ENCODE peak calls at places on chromosomes 1 and 21, in nine cellular contexts. One of them, this sample, is unnamed.

GRCh38 chr1:9352364-9353140 is 59.9 kb downstream of the SPSB1 start:
- DNase-seq in fibroblast of mammary gland: no peak
- DNase-seq in transverse colon: no peak
- DNase-seq in epithelial cell of proximal tubule: no peak
- DNase-seq in GM12865: no peak
- DNase-seq in choroid plexus epithelial cell: no peak
- DNase-seq in neural progenitor cell: peak
- DNase-seq in AG09309: no peak
- DNase-seq in Peyer's patch: no peak
- DNase-seq in this sample: no peak

GRCh38 chr1:39178541-39179431 is 25.7 kb upstream of the MACF1 start:
- DNase-seq in fibroblast of mammary gland: no peak
- DNase-seq in transverse colon: no peak
- DNase-seq in epithelial cell of proximal tubule: peak
- DNase-seq in GM12865: no peak
- DNase-seq in choroid plexus epithelial cell: peak
- DNase-seq in neural progenitor cell: peak
- DNase-seq in AG09309: no peak
- DNase-seq in Peyer's patch: no peak
- DNase-seq in this sample: no peak

GRCh38 chr1:25246600-25247023 is 642 bp downstream of the RSRP1 start:
- DNase-seq in fibroblast of mammary gland: no peak
- DNase-seq in transverse colon: peak
- DNase-seq in epithelial cell of proximal tubule: no peak
- DNase-seq in GM12865: peak
- DNase-seq in choroid plexus epithelial cell: peak
- DNase-seq in neural progenitor cell: peak
- DNase-seq in AG09309: no peak
- DNase-seq in Peyer's patch: no peak
- DNase-seq in this sample: no peak

GRCh38 chr1:71343686-71344416 is 263.0 kb upstream of the ZRANB2 start:
- DNase-seq in fibroblast of mammary gland: no peak
- DNase-seq in transverse colon: no peak
- DNase-seq in epithelial cell of proximal tubule: no peak
- DNase-seq in GM12865: no peak
- DNase-seq in choroid plexus epithelial cell: no peak
- DNase-seq in neural progenitor cell: no peak
- DNase-seq in AG09309: no peak
- DNase-seq in Peyer's patch: no peak
- DNase-seq in this sample: no peak

GRCh38 chr1:226678701-226679100 is 60.4 kb downstream of the ITPKB start:
- DNase-seq in fibroblast of mammary gland: no peak
- DNase-seq in transverse colon: no peak
- DNase-seq in epithelial cell of proximal tubule: no peak
- DNase-seq in GM12865: no peak
- DNase-seq in choroid plexus epithelial cell: no peak
- DNase-seq in neural progenitor cell: no peak
- DNase-seq in AG09309: no peak
- DNase-seq in Peyer's patch: peak
- DNase-seq in this sample: no peak

GRCh38 chr1:236128646-236129178 is 13.6 kb upstream of the GPR137B start:
- DNase-seq in fibroblast of mammary gland: no peak
- DNase-seq in transverse colon: no peak
- DNase-seq in epithelial cell of proximal tubule: no peak
- DNase-seq in GM12865: no peak
- DNase-seq in choroid plexus epithelial cell: peak
- DNase-seq in neural progenitor cell: no peak
- DNase-seq in AG09309: no peak
- DNase-seq in Peyer's patch: no peak
- DNase-seq in this sample: no peak

GRCh38 chr1:41423511-41424191 is 60.8 kb downstream of the EDN2 start:
- DNase-seq in fibroblast of mammary gland: no peak
- DNase-seq in transverse colon: peak
- DNase-seq in epithelial cell of proximal tubule: no peak
- DNase-seq in GM12865: no peak
- DNase-seq in choroid plexus epithelial cell: no peak
- DNase-seq in neural progenitor cell: peak
- DNase-seq in AG09309: no peak
- DNase-seq in Peyer's patch: no peak
- DNase-seq in this sample: no peak

GRCh38 chr1:117812868-117813511 is 116.4 kb downstream of the GDAP2 start:
- DNase-seq in fibroblast of mammary gland: peak
- DNase-seq in transverse colon: no peak
- DNase-seq in epithelial cell of proximal tubule: no peak
- DNase-seq in GM12865: no peak
- DNase-seq in choroid plexus epithelial cell: peak
- DNase-seq in neural progenitor cell: no peak
- DNase-seq in AG09309: no peak
- DNase-seq in Peyer's patch: no peak
- DNase-seq in this sample: no peak

GRCh38 chr1:113934511-113935055 is 5.5 kb downstream of the HIPK1 start:
- DNase-seq in fibroblast of mammary gland: no peak
- DNase-seq in transverse colon: no peak
- DNase-seq in epithelial cell of proximal tubule: no peak
- DNase-seq in GM12865: no peak
- DNase-seq in choroid plexus epithelial cell: no peak
- DNase-seq in neural progenitor cell: no peak
- DNase-seq in AG09309: no peak
- DNase-seq in Peyer's patch: no peak
- DNase-seq in this sample: no peak

GRCh38 chr1:108012553-108012952 is 47.6 kb upstream of the VAV3 start:
- DNase-seq in fibroblast of mammary gland: no peak
- DNase-seq in transverse colon: no peak
- DNase-seq in epithelial cell of proximal tubule: no peak
- DNase-seq in GM12865: no peak
- DNase-seq in choroid plexus epithelial cell: no peak
- DNase-seq in neural progenitor cell: no peak
- DNase-seq in AG09309: no peak
- DNase-seq in Peyer's patch: no peak
- DNase-seq in this sample: no peak

GRCh38 chr1:40798366-40799310 is 15.1 kb downstream of the KCNQ4 start:
- DNase-seq in fibroblast of mammary gland: no peak
- DNase-seq in transverse colon: no peak
- DNase-seq in epithelial cell of proximal tubule: no peak
- DNase-seq in GM12865: no peak
- DNase-seq in choroid plexus epithelial cell: no peak
- DNase-seq in neural progenitor cell: no peak
- DNase-seq in AG09309: no peak
- DNase-seq in Peyer's patch: no peak
- DNase-seq in this sample: no peak

GRCh38 chr1:28663871-28664470 is 4.6 kb upstream of the GMEB1 start:
- DNase-seq in fibroblast of mammary gland: no peak
- DNase-seq in transverse colon: no peak
- DNase-seq in epithelial cell of proximal tubule: no peak
- DNase-seq in GM12865: no peak
- DNase-seq in choroid plexus epithelial cell: no peak
- DNase-seq in neural progenitor cell: no peak
- DNase-seq in AG09309: no peak
- DNase-seq in Peyer's patch: no peak
- DNase-seq in this sample: no peak

GRCh38 chr1:61042679-61043009 is 39.7 kb upstream of the NFIA start:
- DNase-seq in fibroblast of mammary gland: no peak
- DNase-seq in transverse colon: no peak
- DNase-seq in epithelial cell of proximal tubule: no peak
- DNase-seq in GM12865: no peak
- DNase-seq in choroid plexus epithelial cell: no peak
- DNase-seq in neural progenitor cell: no peak
- DNase-seq in AG09309: no peak
- DNase-seq in Peyer's patch: no peak
- DNase-seq in this sample: no peak

DNA sequence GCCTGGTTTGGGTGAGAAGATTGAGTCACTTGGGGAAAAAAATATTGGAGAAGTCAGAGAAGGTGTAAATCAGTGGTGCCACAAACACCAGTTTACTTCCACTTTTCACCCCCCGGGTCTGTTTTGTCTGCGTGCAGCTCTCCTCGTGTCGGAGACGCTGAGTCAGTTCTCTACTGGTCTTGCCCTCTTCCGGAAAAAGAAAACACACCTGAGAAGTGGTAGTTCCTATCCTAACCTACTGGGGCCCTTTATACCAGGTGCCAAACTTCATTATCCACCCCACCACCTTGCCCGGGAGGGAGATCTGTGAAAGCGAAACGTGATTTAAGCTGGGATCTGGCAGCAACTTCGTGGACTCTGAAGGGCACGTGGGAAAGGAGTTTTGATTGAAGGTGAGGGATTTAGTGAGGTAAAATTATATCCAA is 855 bp upstream of the IVNS1ABP start:
- DNase-seq in fibroblast of mammary gland: no peak
- DNase-seq in transverse colon: peak
- DNase-seq in epithelial cell of proximal tubule: peak
- DNase-seq in GM12865: peak
- DNase-seq in choroid plexus epithelial cell: peak
- DNase-seq in neural progenitor cell: no peak
- DNase-seq in AG09309: no peak
- DNase-seq in Peyer's patch: peak
- DNase-seq in this sample: peak
- H3K4me3 ChIP-seq in fibroblast of mammary gland: peak
- H3K4me3 ChIP-seq in transverse colon: peak
- H3K4me3 ChIP-seq in epithelial cell of proximal tubule: peak
- H3K4me3 ChIP-seq in GM12865: peak
- H3K4me3 ChIP-seq in choroid plexus epithelial cell: peak
- H3K4me3 ChIP-seq in neural progenitor cell: peak
- H3K4me3 ChIP-seq in AG09309: peak
- H3K4me3 ChIP-seq in Peyer's patch: peak
- H3K4me3 ChIP-seq in this sample: peak

GRCh38 chr21:18252686-18253085 is 8.1 kb downstream of the CHODL start:
- DNase-seq in fibroblast of mammary gland: no peak
- DNase-seq in transverse colon: no peak
- DNase-seq in epithelial cell of proximal tubule: no peak
- DNase-seq in GM12865: no peak
- DNase-seq in choroid plexus epithelial cell: no peak
- DNase-seq in neural progenitor cell: no peak
- DNase-seq in AG09309: no peak
- DNase-seq in Peyer's patch: no peak
- DNase-seq in this sample: no peak

GRCh38 chr21:18248171-18248570 is 3.5 kb downstream of the CHODL start:
- DNase-seq in fibroblast of mammary gland: no peak
- DNase-seq in transverse colon: no peak
- DNase-seq in epithelial cell of proximal tubule: no peak
- DNase-seq in GM12865: no peak
- DNase-seq in choroid plexus epithelial cell: no peak
- DNase-seq in neural progenitor cell: no peak
- DNase-seq in AG09309: no peak
- DNase-seq in Peyer's patch: no peak
- DNase-seq in this sample: no peak

GRCh38 chr21:18251065-18251464 is 6.4 kb downstream of the CHODL start:
- DNase-seq in fibroblast of mammary gland: no peak
- DNase-seq in transverse colon: no peak
- DNase-seq in epithelial cell of proximal tubule: no peak
- DNase-seq in GM12865: no peak
- DNase-seq in choroid plexus epithelial cell: no peak
- DNase-seq in neural progenitor cell: no peak
- DNase-seq in AG09309: no peak
- DNase-seq in Peyer's patch: no peak
- DNase-seq in this sample: no peak

GRCh38 chr21:18253252-18253651 is 8.6 kb downstream of the CHODL start:
- DNase-seq in fibroblast of mammary gland: no peak
- DNase-seq in transverse colon: no peak
- DNase-seq in epithelial cell of proximal tubule: no peak
- DNase-seq in GM12865: no peak
- DNase-seq in choroid plexus epithelial cell: no peak
- DNase-seq in neural progenitor cell: no peak
- DNase-seq in AG09309: no peak
- DNase-seq in Peyer's patch: no peak
- DNase-seq in this sample: no peak

GRCh38 chr21:18249542-18250152 is 5.0 kb downstream of the CHODL start:
- DNase-seq in fibroblast of mammary gland: no peak
- DNase-seq in transverse colon: no peak
- DNase-seq in epithelial cell of proximal tubule: no peak
- DNase-seq in GM12865: no peak
- DNase-seq in choroid plexus epithelial cell: no peak
- DNase-seq in neural progenitor cell: peak
- DNase-seq in AG09309: no peak
- DNase-seq in Peyer's patch: no peak
- DNase-seq in this sample: no peak
- TF ChIP-seq CTCF in fibroblast of mammary gland: no peak
- TF ChIP-seq CTCF in transverse colon: no peak
- TF ChIP-seq CTCF in epithelial cell of proximal tubule: no peak
- TF ChIP-seq CTCF in GM12865: no peak
- TF ChIP-seq CTCF in choroid plexus epithelial cell: peak
- TF ChIP-seq CTCF in neural progenitor cell: peak
- TF ChIP-seq CTCF in AG09309: no peak
- TF ChIP-seq CTCF in Peyer's patch: no peak
- TF ChIP-seq CTCF in this sample: no peak

DNA sequence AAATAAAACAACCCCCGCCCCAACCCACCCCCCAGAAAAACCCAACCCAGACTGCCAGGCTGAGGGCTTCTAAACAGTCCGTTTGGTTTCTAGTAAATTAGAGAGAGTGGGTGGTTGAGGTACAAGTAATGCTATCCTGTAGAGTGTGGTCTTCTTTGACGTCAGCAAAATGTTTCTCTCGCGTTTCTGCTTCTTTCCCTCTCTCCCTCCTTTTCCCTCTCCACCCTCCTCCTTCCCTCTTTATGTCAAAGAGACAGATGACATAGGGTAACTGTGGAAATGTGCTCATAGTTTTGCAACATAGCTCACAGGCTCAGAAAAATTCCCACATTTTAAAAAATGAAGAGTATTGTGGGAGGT is 158.3 kb downstream of the TOMM20 start:
- DNase-seq in fibroblast of mammary gland: peak
- DNase-seq in transverse colon: no peak
- DNase-seq in epithelial cell of proximal tubule: no peak
- DNase-seq in GM12865: no peak
- DNase-seq in choroid plexus epithelial cell: peak
- DNase-seq in neural progenitor cell: no peak
- DNase-seq in AG09309: no peak
- DNase-seq in Peyer's patch: peak
- DNase-seq in this sample: no peak
- H3K4me3 ChIP-seq in fibroblast of mammary gland: peak
- H3K4me3 ChIP-seq in transverse colon: no peak
- H3K4me3 ChIP-seq in epithelial cell of proximal tubule: peak
- H3K4me3 ChIP-seq in GM12865: no peak
- H3K4me3 ChIP-seq in choroid plexus epithelial cell: no peak
- H3K4me3 ChIP-seq in neural progenitor cell: no peak
- H3K4me3 ChIP-seq in AG09309: no peak
- H3K4me3 ChIP-seq in Peyer's patch: peak
- H3K4me3 ChIP-seq in this sample: no peak

DNA sequence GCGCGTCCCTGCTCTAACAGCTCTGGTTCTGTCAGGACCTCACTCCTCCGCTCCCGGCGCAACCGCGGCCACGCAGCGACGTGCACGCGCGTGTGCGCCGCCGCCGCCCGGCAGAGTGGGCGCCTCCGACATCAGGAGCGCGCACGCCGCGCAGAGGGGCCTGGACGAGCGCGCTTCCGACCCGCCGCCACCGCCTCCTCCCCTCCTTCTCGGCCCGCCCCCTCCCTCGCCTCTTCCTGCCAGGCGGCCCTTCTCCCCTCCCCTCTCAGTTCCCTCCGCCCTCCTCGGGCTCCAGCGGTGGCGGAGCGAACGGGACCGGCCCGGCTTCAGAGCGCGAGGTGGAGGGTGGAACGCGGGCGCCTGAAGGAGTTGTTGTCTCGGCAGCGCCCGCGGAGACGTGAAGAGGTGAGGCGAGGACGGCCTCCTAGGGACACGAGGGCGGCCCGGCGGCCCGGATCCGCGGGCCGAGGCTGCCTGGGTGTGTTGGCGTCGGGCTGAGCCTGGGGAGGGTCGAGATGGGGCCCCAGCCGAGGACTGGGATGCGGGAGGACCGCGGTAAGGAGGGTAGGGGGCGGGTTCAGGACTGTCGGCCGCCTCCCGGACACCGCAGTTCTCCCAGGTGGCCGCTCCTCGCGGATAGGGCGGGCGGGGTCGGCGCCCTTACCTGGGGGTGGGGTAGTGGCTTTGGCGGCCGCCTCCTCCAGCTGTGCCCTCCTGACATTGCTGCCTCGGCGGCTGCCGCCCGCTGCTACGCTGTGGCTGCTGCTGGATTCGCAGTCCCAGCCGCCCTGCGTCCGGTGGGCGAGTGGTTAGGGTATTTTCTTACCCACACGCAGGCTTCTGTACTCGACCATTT is at the start of gene RABGAP1L:
- DNase-seq in fibroblast of mammary gland: peak
- DNase-seq in transverse colon: peak
- DNase-seq in epithelial cell of proximal tubule: no peak
- DNase-seq in GM12865: peak
- DNase-seq in choroid plexus epithelial cell: peak
- DNase-seq in neural progenitor cell: peak
- DNase-seq in AG09309: peak
- DNase-seq in Peyer's patch: peak
- DNase-seq in this sample: peak
- TF ChIP-seq CTCF in fibroblast of mammary gland: no peak
- TF ChIP-seq CTCF in transverse colon: no peak
- TF ChIP-seq CTCF in epithelial cell of proximal tubule: no peak
- TF ChIP-seq CTCF in GM12865: no peak
- TF ChIP-seq CTCF in choroid plexus epithelial cell: no peak
- TF ChIP-seq CTCF in neural progenitor cell: no peak
- TF ChIP-seq CTCF in AG09309: no peak
- TF ChIP-seq CTCF in Peyer's patch: no peak
- TF ChIP-seq CTCF in this sample: no peak